ENCODE peak calls at places on chromosomes 1 and 21, in eight cellular contexts. W is breast epithelium, T is suprapubic skin, C is IMR-90, R is A549, S is HCT116, X is uterus, V is ovary. P is an unnamed sample.

GRCh38 chr1:214460304-214460916 is 91.0 kb downstream of the PTPN14 start:
- DNase-seq in W (no peak), C (no peak), V (no peak), S (no peak), T (no peak), R (no peak), X (no peak), P (no peak)

GRCh38 chr1:69567847-69568434 is at the start of gene LRRC7:
- DNase-seq in T (no peak), V (no peak), C (no peak), S (no peak), R (no peak), W (no peak), X (no peak), P (no peak)

GRCh38 chr1:119544165-119544762 is 37.3 kb downstream of the HSD3B1 start:
- DNase-seq in T (no peak), V (no peak), R (peak), C (no peak), S (peak), W (no peak), X (no peak), P (no peak)

GRCh38 chr1:226973898-226974543 is 33.9 kb downstream of the COQ8A start:
- DNase-seq in R (no peak), T (peak), S (no peak), V (peak), X (peak), W (peak), C (peak), P (no peak)

GRCh38 chr1:94160811-94161210 is 39.9 kb upstream of the ABCA4 start:
- DNase-seq in R (peak), S (peak), V (no peak), T (no peak), X (no peak), W (no peak), C (peak), P (no peak)

GRCh38 chr1:115210302-115210711 is 121.0 kb upstream of the TSPAN2 start:
- DNase-seq in V (no peak), C (peak), X (no peak), W (no peak), R (no peak), T (no peak), S (no peak), P (no peak)

GRCh38 chr1:11967028-11967547 is 13.2 kb upstream of the MFN2 start:
- DNase-seq in S (peak), C (no peak), T (no peak), R (peak), W (no peak), V (peak), X (no peak), P (no peak)

GRCh38 chr1:228165372-228166169 is at the start of gene IBA57:
- DNase-seq in X (peak), C (peak), T (peak), V (peak), W (peak), R (peak), S (peak), P (peak)

GRCh38 chr21:41612674-41613250 is 104.8 kb upstream of the TMPRSS2 start:
- DNase-seq in W (peak), T (peak), R (peak), S (no peak), C (peak), X (peak), V (peak), P (no peak)

GRCh38 chr1:218568962-218569530 is 223.9 kb downstream of the TGFB2 start:
- DNase-seq in T (no peak), X (no peak), S (no peak), W (no peak), R (no peak), C (no peak), V (no peak), P (no peak)

GRCh38 chr1:19438552-19439196 is 46.7 kb downstream of the CAPZB start:
- DNase-seq in S (no peak), R (no peak), C (no peak), W (no peak), V (no peak), X (no peak), T (no peak), P (no peak)

GRCh38 chr1:19436716-19437476 is 48.4 kb downstream of the CAPZB start:
- DNase-seq in S (no peak), T (peak), V (peak), C (no peak), R (peak), W (peak), X (peak), P (peak)

GRCh38 chr1:19441048-19441447 is 44.3 kb downstream of the CAPZB start:
- DNase-seq in W (no peak), V (no peak), X (no peak), T (no peak), S (no peak), C (no peak), R (no peak), P (no peak)

GRCh38 chr1:19437911-19438310 is 47.4 kb downstream of the CAPZB start:
- DNase-seq in W (no peak), R (no peak), V (peak), T (peak), X (peak), S (no peak), C (peak), P (no peak)

DNA sequence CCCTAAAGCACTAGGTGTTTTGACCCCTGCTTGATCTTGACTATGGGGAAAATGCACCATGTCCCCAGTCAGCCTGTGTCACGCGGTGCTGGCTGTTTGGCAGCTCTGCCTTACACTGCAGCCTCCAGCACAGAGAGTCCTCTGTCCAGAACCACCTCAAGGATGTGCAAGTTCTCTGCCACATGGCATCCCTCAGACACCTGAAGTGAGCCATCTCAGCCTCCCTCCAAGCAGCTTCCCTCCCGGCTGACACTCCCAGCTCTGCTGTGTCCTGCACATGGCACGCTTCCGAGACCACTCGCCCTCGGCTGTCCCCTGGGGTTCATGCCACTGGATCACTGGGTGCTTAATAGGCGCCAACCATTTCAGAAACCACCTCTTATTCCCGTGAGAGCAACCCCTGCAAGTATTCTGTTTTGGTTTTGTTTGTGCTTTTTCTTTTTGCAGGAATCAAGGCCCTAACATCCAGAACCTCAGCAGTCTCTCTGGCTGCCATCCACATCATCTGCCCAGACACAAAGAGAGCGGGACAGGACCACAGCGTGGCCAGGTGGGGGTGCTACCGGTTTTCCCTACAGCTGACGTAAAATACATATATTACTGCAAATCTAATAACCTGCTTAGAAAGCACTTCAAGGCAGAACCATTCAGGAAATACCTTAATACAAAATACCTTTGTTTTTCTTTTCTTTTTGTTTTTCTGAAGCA is 45.7 kb downstream of the CAPZB start:
- DNase-seq in R (peak), V (peak), S (no peak), T (no peak), W (peak), X (no peak), C (no peak), P (no peak)
- TF ChIP-seq POLR2A in R (no peak), V (no peak), S (no peak), T (no peak), W (no peak), X (no peak), C (no peak), P (no peak)

DNA sequence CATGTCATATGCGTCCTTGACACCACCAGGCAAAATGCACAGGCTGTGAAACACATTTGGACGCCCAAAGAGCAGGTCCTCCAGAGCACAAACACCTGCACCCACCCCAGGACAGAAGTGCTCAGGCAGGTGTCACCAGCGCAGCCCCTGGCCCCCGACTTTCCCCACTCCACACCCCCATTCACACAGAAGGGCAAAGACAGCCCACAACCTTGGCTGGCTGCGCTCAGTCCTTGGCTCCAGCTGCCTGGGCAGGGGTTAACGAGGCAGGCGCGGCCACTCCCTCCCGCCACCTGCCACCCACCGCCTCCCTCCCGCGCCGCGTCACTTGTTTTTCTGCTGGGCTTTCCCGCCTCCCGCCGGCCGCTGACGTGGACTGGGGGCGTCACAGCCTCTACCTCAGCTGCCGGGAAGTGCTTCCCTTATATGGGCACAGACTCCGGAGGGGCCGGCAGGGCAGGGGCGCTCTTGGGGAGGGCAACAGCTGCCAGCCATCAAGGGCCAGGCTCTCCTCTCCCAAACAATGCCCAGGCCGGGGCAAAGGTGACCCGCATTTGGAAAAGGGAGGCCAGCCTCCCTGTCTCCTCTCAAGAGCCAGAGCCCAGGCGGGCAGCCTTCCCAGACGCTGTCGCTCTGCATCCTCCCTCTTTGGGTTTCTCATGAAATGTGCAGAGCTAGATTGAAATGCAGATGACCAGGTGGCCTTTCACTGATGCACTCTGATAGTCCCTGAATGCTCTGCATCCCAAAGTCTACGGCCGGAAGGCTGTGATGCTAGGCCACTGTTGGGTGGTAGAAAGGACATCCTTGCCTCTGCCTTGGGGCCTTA is 14.8 kb upstream of the BTG2 start:
- DNase-seq in T (peak), W (peak), X (peak), R (no peak), S (no peak), V (peak), C (peak), P (peak)
- H3K4me3 ChIP-seq in T (peak), W (peak), X (no peak), R (no peak), S (no peak), V (no peak), C (no peak), P (no peak)

GRCh38 chr1:182149411-182149965 is 88.0 kb upstream of the ZNF648 start:
- DNase-seq in R (peak), W (no peak), C (peak), S (no peak), T (no peak), V (no peak), X (no peak), P (no peak)
- TF ChIP-seq POLR2A in R (no peak), W (no peak), C (no peak), S (no peak), T (no peak), V (no peak), X (no peak), P (no peak)

DNA sequence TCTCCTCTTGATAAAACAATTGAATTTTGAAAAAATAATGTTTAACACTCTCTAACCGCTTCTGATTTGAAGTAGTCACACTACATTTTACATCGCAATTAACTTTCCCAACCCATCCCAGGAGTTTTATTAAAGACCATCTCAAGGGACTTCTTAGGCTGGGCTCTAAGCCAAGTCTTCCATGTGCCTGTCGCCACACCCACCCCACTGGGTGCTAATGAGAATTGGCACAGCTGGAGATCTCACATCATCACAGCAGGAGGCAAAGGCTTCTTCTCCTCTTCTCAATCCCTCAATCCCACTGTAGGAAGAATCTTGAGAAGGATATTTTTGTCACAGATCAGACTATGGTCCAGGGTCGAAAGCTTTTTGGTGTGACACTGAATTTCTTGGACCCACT is 328.9 kb downstream of the NUF2 start:
- DNase-seq in C (no peak), X (no peak), S (peak), R (no peak), T (no peak), W (no peak), V (no peak), P (no peak)
- H3K4me3 ChIP-seq in C (no peak), X (no peak), S (no peak), R (no peak), T (no peak), W (no peak), V (no peak), P (no peak)

DNA sequence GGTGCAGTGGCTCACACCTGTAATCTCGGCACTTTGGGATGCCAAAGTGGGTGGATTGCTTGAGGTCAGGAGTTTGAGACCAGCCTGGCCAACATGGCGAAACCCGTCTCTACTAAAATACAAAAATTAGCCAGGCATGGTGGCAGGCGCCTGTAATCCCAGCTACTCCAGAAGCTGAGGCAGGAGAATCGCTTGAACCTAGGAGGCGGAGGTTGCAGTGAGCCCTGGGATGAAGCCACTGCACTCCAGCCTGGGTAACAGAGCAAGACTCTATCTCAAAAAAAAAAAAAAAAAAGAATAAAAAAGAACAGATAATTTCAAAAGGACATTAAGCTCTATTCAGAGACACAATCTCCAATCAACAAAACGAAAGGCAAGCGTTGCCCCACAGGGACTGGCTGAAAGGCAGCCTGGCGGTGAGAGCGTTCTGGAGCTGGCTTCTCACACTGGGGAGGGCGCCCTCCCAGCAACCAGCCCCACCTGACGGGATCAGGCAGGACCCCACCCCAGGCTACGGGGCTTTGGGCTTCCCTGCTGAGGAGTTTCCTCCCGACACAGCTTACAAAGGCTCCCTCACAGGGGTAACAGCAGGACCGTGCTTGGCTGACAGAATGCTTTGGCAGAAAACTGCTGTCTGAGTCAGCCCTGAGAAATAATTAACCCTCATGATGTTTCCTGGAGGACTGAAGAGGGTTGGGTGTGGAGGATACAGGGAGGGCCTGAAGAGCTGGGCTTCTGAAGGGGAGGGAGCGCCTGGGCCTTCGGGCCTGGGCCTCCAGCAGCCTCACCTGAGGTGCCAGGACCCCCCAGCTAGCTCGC is 31.1 kb upstream of the SRP9 start:
- DNase-seq in W (peak), X (peak), R (peak), C (peak), T (no peak), S (peak), V (peak), P (peak)
- TF ChIP-seq POLR2A in W (no peak), X (peak), R (peak), C (peak), T (no peak), S (no peak), V (no peak), P (peak)

GRCh38 chr1:27616441-27616840 is 12.5 kb upstream of the AHDC1 start:
- DNase-seq in R (no peak), C (no peak), V (no peak), X (no peak), S (no peak), W (no peak), T (no peak), P (no peak)

GRCh38 chr1:27621067-27621920 is 13.7 kb downstream of the FGR start:
- DNase-seq in X (no peak), C (peak), T (no peak), R (no peak), V (no peak), W (no peak), S (no peak), P (no peak)

GRCh38 chr1:27617420-27617819 is 13.5 kb upstream of the AHDC1 start:
- DNase-seq in C (no peak), V (no peak), R (no peak), T (no peak), X (no peak), S (no peak), W (no peak), P (no peak)

GRCh38 chr1:27615346-27616004 is 11.5 kb upstream of the AHDC1 start:
- DNase-seq in V (no peak), S (no peak), C (no peak), T (no peak), X (no peak), W (no peak), R (no peak), P (no peak)

DNA sequence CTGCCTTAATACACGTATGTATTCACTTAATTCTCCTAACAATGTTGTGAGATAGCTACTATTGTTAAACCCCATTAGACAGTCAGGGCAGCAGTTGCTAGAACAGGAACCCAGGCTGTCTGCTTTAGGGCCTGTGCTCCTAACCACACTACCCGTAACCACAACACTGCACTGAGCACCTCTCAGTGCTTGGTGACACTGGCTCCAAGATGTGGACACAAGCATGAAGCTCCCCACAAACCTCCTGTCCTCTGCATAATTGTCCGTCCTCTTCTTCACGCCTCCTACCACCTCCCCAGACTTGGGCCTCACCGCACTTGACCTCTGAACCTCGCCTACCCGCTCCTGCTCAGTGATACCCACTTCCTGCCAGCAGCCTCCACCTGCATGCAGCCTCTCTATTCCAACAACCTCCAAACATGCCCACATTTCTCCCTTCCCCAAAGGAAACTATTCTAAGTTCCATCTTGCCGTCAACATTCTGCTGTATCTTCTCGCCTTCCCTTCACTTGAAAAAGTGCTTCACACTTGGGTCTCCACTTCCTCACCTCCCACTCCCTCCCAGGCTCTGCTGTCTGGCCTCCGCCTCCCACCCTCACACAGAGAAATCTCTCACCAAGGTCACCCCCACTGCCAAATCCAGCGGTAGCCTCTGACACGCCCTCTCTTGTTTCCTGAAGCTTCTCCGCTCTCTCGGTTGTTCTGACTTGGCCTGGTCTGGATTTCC is 14.6 kb upstream of the AHDC1 start:
- DNase-seq in R (no peak), W (no peak), C (no peak), X (no peak), V (no peak), S (no peak), T (no peak), P (no peak)
- H3K4me3 ChIP-seq in R (no peak), W (no peak), C (no peak), X (no peak), V (no peak), S (no peak), T (no peak), P (no peak)

GRCh38 chr1:145918992-145919939 is 749 bp upstream of the PEX11B start:
- DNase-seq in V (peak), R (peak), X (peak), W (peak), S (peak), C (peak), T (peak), P (peak)
- TF ChIP-seq POLR2A in V (no peak), R (peak), X (no peak), W (no peak), S (no peak), C (no peak), T (no peak), P (no peak)